ENCODE peak calls at places on chromosomes 6 and 20, in eight cellular contexts. One of them, this sample, is unnamed.

GRCh38 chr20:25623225-25623735 is 534 bp downstream of the NANP start:
- DNase-seq in psoas muscle: peak; percentile 57
- DNase-seq in pancreas: peak; percentile 53
- DNase-seq in Peyer's patch: peak; percentile 68
- DNase-seq in thyroid gland: peak; percentile 58
- DNase-seq in cardiac muscle cell: peak; percentile 51
- DNase-seq in HFF-Myc: no peak
- DNase-seq in transverse colon: peak; percentile 51
- DNase-seq in this sample: no peak

GRCh38 chr20:41306061-41306727 is 11.3 kb downstream of the ZHX3 start:
- DNase-seq in psoas muscle: no peak
- DNase-seq in pancreas: no peak
- DNase-seq in Peyer's patch: no peak
- DNase-seq in thyroid gland: no peak
- DNase-seq in cardiac muscle cell: no peak
- DNase-seq in HFF-Myc: no peak
- DNase-seq in transverse colon: no peak
- DNase-seq in this sample: no peak

GRCh38 chr6:157761331-157761921 is 61.6 kb upstream of the SNX9 start:
- DNase-seq in psoas muscle: no peak
- DNase-seq in pancreas: no peak
- DNase-seq in Peyer's patch: peak; percentile 70
- DNase-seq in thyroid gland: no peak
- DNase-seq in cardiac muscle cell: no peak
- DNase-seq in HFF-Myc: peak; percentile 58
- DNase-seq in transverse colon: no peak
- DNase-seq in this sample: no peak

GRCh38 chr6:53347250-53347920 is 1.4 kb downstream of the ELOVL5 start:
- DNase-seq in psoas muscle: no peak
- DNase-seq in pancreas: no peak
- DNase-seq in Peyer's patch: peak; percentile 67
- DNase-seq in thyroid gland: peak; percentile 33
- DNase-seq in cardiac muscle cell: peak; percentile 42
- DNase-seq in HFF-Myc: no peak
- DNase-seq in transverse colon: no peak
- DNase-seq in this sample: peak; percentile 67

GRCh38 chr20:32582659-32583580 is 2.2 kb downstream of the NOL4L start:
- DNase-seq in psoas muscle: no peak
- DNase-seq in pancreas: peak; percentile 48
- DNase-seq in Peyer's patch: peak; percentile 50
- DNase-seq in thyroid gland: peak; percentile 25
- DNase-seq in cardiac muscle cell: peak; percentile 83
- DNase-seq in HFF-Myc: no peak
- DNase-seq in transverse colon: peak; percentile 33
- DNase-seq in this sample: no peak

GRCh38 chr20:37200926-37201826 is 21.8 kb upstream of the MROH8 start:
- DNase-seq in psoas muscle: no peak
- DNase-seq in pancreas: no peak
- DNase-seq in Peyer's patch: no peak
- DNase-seq in thyroid gland: no peak
- DNase-seq in cardiac muscle cell: no peak
- DNase-seq in HFF-Myc: no peak
- DNase-seq in transverse colon: no peak
- DNase-seq in this sample: no peak

GRCh38 chr6:41780623-41781301 is at the start of gene PRICKLE4:
- DNase-seq in psoas muscle: peak; percentile 66
- DNase-seq in pancreas: peak; percentile 65
- DNase-seq in Peyer's patch: peak; percentile 55
- DNase-seq in thyroid gland: peak; percentile 86
- DNase-seq in cardiac muscle cell: peak; percentile 56
- DNase-seq in HFF-Myc: no peak
- DNase-seq in transverse colon: peak; percentile 59
- DNase-seq in this sample: no peak

GRCh38 chr20:48892849-48893352 is 28.6 kb upstream of the ARFGEF2 start:
- DNase-seq in psoas muscle: peak; percentile 56
- DNase-seq in pancreas: no peak
- DNase-seq in Peyer's patch: no peak
- DNase-seq in thyroid gland: no peak
- DNase-seq in cardiac muscle cell: no peak
- DNase-seq in HFF-Myc: no peak
- DNase-seq in transverse colon: no peak
- DNase-seq in this sample: no peak

GRCh38 chr6:136726837-136727557 is 65.3 kb downstream of the MAP3K5 start:
- DNase-seq in psoas muscle: no peak
- DNase-seq in pancreas: no peak
- DNase-seq in Peyer's patch: no peak
- DNase-seq in thyroid gland: no peak
- DNase-seq in cardiac muscle cell: no peak
- DNase-seq in HFF-Myc: no peak
- DNase-seq in transverse colon: no peak
- DNase-seq in this sample: no peak

GRCh38 chr20:38001173-38001875 is 31.9 kb downstream of the TTI1 start:
- DNase-seq in psoas muscle: no peak
- DNase-seq in pancreas: no peak
- DNase-seq in Peyer's patch: no peak
- DNase-seq in thyroid gland: no peak
- DNase-seq in cardiac muscle cell: no peak
- DNase-seq in HFF-Myc: no peak
- DNase-seq in transverse colon: no peak
- DNase-seq in this sample: no peak

GRCh38 chr6:16200231-16200941 is 38.0 kb upstream of the GMPR start:
- DNase-seq in psoas muscle: no peak
- DNase-seq in pancreas: no peak
- DNase-seq in Peyer's patch: no peak
- DNase-seq in thyroid gland: peak; percentile 58
- DNase-seq in cardiac muscle cell: no peak
- DNase-seq in HFF-Myc: no peak
- DNase-seq in transverse colon: peak; percentile 41
- DNase-seq in this sample: no peak

GRCh38 chr6:159038914-159039884 is 5.6 kb downstream of the TAGAP start:
- DNase-seq in psoas muscle: no peak
- DNase-seq in pancreas: no peak
- DNase-seq in Peyer's patch: peak; percentile 55
- DNase-seq in thyroid gland: no peak
- DNase-seq in cardiac muscle cell: no peak
- DNase-seq in HFF-Myc: peak; percentile 4
- DNase-seq in transverse colon: no peak
- DNase-seq in this sample: no peak

GRCh38 chr6:89034586-89035251 is 45.8 kb upstream of the PNRC1 start:
- DNase-seq in psoas muscle: no peak
- DNase-seq in pancreas: no peak
- DNase-seq in Peyer's patch: no peak
- DNase-seq in thyroid gland: no peak
- DNase-seq in cardiac muscle cell: no peak
- DNase-seq in HFF-Myc: no peak
- DNase-seq in transverse colon: no peak
- DNase-seq in this sample: no peak

GRCh38 chr6:82144852-82145332 is 102.7 kb downstream of the IBTK start:
- DNase-seq in psoas muscle: peak; percentile 63
- DNase-seq in pancreas: peak; percentile 45
- DNase-seq in Peyer's patch: peak; percentile 72
- DNase-seq in thyroid gland: peak; percentile 4
- DNase-seq in cardiac muscle cell: peak; percentile 32
- DNase-seq in HFF-Myc: peak; percentile 66
- DNase-seq in transverse colon: peak; percentile 21
- DNase-seq in this sample: no peak

GRCh38 chr20:11103866-11104265 is 430.1 kb upstream of the JAG1 start:
- DNase-seq in psoas muscle: no peak
- DNase-seq in pancreas: no peak
- DNase-seq in Peyer's patch: no peak
- DNase-seq in thyroid gland: no peak
- DNase-seq in cardiac muscle cell: no peak
- DNase-seq in HFF-Myc: no peak
- DNase-seq in transverse colon: no peak
- DNase-seq in this sample: no peak

GRCh38 chr6:49915035-49915434 is 48.7 kb upstream of the CRISP1 start:
- DNase-seq in psoas muscle: no peak
- DNase-seq in pancreas: no peak
- DNase-seq in Peyer's patch: no peak
- DNase-seq in thyroid gland: no peak
- DNase-seq in cardiac muscle cell: peak; percentile 87
- DNase-seq in HFF-Myc: no peak
- DNase-seq in transverse colon: no peak
- DNase-seq in this sample: no peak

GRCh38 chr6:27505209-27506027 is 32.5 kb upstream of the ZNF184 start:
- DNase-seq in psoas muscle: no peak
- DNase-seq in pancreas: peak; percentile 68
- DNase-seq in Peyer's patch: peak; percentile 63
- DNase-seq in thyroid gland: peak; percentile 34
- DNase-seq in cardiac muscle cell: peak; percentile 13
- DNase-seq in HFF-Myc: peak; percentile 86
- DNase-seq in transverse colon: peak; percentile 21
- DNase-seq in this sample: peak; percentile 9

GRCh38 chr20:58895099-58895795 is 42.7 kb downstream of the GNAS start:
- DNase-seq in psoas muscle: no peak
- DNase-seq in pancreas: no peak
- DNase-seq in Peyer's patch: no peak
- DNase-seq in thyroid gland: no peak
- DNase-seq in cardiac muscle cell: no peak
- DNase-seq in HFF-Myc: no peak
- DNase-seq in transverse colon: no peak
- DNase-seq in this sample: no peak
- H3K4me3 ChIP-seq in psoas muscle: peak overlapping the region; percentile 26
- H3K4me3 ChIP-seq in pancreas: no peak overlapping the region
- H3K4me3 ChIP-seq in Peyer's patch: no peak overlapping the region
- H3K4me3 ChIP-seq in thyroid gland: peak overlapping the region; percentile 11
- H3K4me3 ChIP-seq in cardiac muscle cell: no peak overlapping the region
- H3K4me3 ChIP-seq in HFF-Myc: peak overlapping the region; percentile 62
- H3K4me3 ChIP-seq in transverse colon: peak overlapping the region; percentile 17
- H3K4me3 ChIP-seq in this sample: no peak overlapping the region

GRCh38 chr6:106359989-106360409 is 518 bp upstream of the CRYBG1 start:
- DNase-seq in psoas muscle: no peak
- DNase-seq in pancreas: no peak
- DNase-seq in Peyer's patch: no peak
- DNase-seq in thyroid gland: no peak
- DNase-seq in cardiac muscle cell: no peak
- DNase-seq in HFF-Myc: no peak
- DNase-seq in transverse colon: no peak
- DNase-seq in this sample: no peak
- H3K4me3 ChIP-seq in psoas muscle: peak overlapping the region; percentile 61
- H3K4me3 ChIP-seq in pancreas: peak overlapping the region; percentile 56
- H3K4me3 ChIP-seq in Peyer's patch: no peak overlapping the region
- H3K4me3 ChIP-seq in thyroid gland: no peak overlapping the region
- H3K4me3 ChIP-seq in cardiac muscle cell: peak overlapping the region; percentile 24
- H3K4me3 ChIP-seq in HFF-Myc: peak overlapping the region; percentile 21
- H3K4me3 ChIP-seq in transverse colon: peak overlapping the region; percentile 67
- H3K4me3 ChIP-seq in this sample: peak overlapping the region; percentile 9

GRCh38 chr6:1314617-1315016 is 2.7 kb downstream of the FOXQ1 start:
- DNase-seq in psoas muscle: no peak
- DNase-seq in pancreas: no peak
- DNase-seq in Peyer's patch: no peak
- DNase-seq in thyroid gland: no peak
- DNase-seq in cardiac muscle cell: no peak
- DNase-seq in HFF-Myc: no peak
- DNase-seq in transverse colon: no peak
- DNase-seq in this sample: no peak
- H3K4me3 ChIP-seq in psoas muscle: no peak overlapping the region
- H3K4me3 ChIP-seq in pancreas: peak overlapping the region; percentile 61
- H3K4me3 ChIP-seq in Peyer's patch: no peak overlapping the region
- H3K4me3 ChIP-seq in thyroid gland: no peak overlapping the region
- H3K4me3 ChIP-seq in cardiac muscle cell: no peak overlapping the region
- H3K4me3 ChIP-seq in HFF-Myc: peak overlapping the region; percentile 45
- H3K4me3 ChIP-seq in transverse colon: no peak overlapping the region
- H3K4me3 ChIP-seq in this sample: no peak overlapping the region

DNA sequence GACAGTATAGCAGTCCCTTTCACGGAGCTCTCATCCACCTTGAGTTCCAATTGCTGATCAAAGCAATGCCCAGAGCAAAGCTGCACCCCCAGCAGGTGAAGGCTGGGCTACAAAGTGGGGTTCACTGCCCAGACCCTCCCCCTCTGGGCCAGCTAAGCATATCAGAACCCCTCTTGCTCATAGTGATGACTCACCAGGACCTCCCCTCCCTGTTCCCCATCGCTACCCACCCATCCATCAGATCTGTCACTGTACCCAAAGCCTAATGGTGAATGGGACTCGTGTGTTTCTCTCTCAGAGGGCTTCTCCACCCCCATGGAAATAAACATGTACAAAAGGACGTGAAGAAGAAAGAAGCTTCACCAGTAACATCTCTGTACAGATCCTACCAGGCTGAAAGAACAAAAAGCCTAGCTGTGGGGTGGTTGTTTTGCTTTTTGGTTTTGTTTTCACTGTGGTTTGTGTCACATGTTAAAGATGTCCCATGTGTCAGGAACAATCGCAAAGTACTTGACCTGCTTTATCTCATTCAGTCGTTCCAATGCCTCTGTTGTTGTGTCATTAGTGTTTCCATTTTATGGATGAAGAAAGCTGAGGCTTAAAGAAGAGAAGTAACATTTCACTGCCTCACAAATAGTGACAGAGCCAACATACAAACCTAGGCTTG is 518.5 kb downstream of the CD83 start:
- DNase-seq in psoas muscle: no peak
- DNase-seq in pancreas: no peak
- DNase-seq in Peyer's patch: no peak
- DNase-seq in thyroid gland: no peak
- DNase-seq in cardiac muscle cell: no peak
- DNase-seq in HFF-Myc: no peak
- DNase-seq in transverse colon: no peak
- DNase-seq in this sample: peak; percentile 70
- H3K4me3 ChIP-seq in psoas muscle: no peak overlapping the region
- H3K4me3 ChIP-seq in pancreas: no peak overlapping the region
- H3K4me3 ChIP-seq in Peyer's patch: no peak overlapping the region
- H3K4me3 ChIP-seq in thyroid gland: no peak overlapping the region
- H3K4me3 ChIP-seq in cardiac muscle cell: no peak overlapping the region
- H3K4me3 ChIP-seq in HFF-Myc: no peak overlapping the region
- H3K4me3 ChIP-seq in transverse colon: no peak overlapping the region
- H3K4me3 ChIP-seq in this sample: no peak overlapping the region

DNA sequence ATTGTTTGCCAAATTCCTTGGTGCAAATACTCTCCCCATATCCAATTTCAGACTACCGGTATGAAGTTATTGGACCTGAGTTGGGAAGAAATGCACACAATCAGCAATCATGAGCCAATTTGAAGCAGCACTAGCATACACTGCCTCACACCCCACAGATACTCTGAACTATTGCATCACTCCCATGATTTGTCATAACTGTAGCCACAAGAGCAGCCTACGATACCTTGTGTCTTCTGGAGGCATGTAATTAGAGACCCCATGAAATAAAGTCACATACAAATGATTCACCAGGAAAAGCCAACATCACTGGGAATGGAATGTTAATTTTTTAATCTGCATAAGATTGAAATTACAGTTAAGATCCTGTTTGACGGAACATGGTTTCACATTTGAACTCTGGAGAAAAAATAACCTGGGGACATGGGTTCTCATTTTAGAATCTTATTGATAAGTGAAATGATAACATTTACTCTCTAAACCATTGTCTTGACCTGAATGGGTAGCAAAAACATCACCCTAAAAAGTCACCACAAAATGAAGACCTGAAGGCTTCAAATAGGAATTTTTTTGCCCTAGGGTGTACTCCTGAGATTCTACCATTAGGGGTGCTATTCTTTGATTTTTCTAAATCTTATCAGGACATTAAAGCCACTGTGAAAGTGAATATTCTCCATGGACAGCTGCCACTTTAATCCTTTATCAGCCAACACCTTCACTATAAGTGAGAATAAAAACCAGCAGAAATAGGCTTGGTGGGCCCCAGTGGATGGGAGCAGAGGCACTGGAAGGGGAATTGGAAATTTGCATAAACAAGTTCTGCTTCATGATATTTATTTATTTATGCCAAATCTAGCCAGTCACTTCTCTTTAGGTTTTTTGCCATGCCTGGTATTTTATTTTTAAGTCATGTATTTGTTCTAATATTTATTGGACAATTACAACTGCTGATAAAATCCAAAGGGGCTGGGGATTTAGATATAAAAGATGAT is 34.5 kb upstream of the HBS1L start:
- DNase-seq in psoas muscle: no peak
- DNase-seq in pancreas: no peak
- DNase-seq in Peyer's patch: no peak
- DNase-seq in thyroid gland: no peak
- DNase-seq in cardiac muscle cell: no peak
- DNase-seq in HFF-Myc: peak; percentile 10
- DNase-seq in transverse colon: no peak
- DNase-seq in this sample: peak; percentile 74
- H3K4me3 ChIP-seq in psoas muscle: no peak overlapping the region
- H3K4me3 ChIP-seq in pancreas: no peak overlapping the region
- H3K4me3 ChIP-seq in Peyer's patch: no peak overlapping the region
- H3K4me3 ChIP-seq in thyroid gland: no peak overlapping the region
- H3K4me3 ChIP-seq in cardiac muscle cell: no peak overlapping the region
- H3K4me3 ChIP-seq in HFF-Myc: no peak overlapping the region
- H3K4me3 ChIP-seq in transverse colon: no peak overlapping the region
- H3K4me3 ChIP-seq in this sample: no peak overlapping the region